ENCODE peak calls at places on chromosomes 11 and 22, in six cellular contexts. One of them, this sample, is unnamed.

GRCh38 chr11:126153999-126154398 is 57.5 kb downstream of the RPUSD4 start:
- DNase-seq in CD8-positive, alpha-beta memory T cell: no peak
- DNase-seq in HCT116: peak; percentile 10
- DNase-seq in stimulated activated naive CD4-positive, alpha-beta T cell treated with Interleukin-2 at 50 U/mL for 16 hours: no peak
- DNase-seq in stimulated activated CD8-positive, alpha-beta memory T cell treated with anti-CD3 and anti-CD28 coated beads, Interleukin-7, amount 100 ng/mL, for 1 hour: no peak
- DNase-seq in RCC 7860: no peak
- DNase-seq in this sample: no peak

GRCh38 chr22:30202531-30203006 is 44.0 kb downstream of the LIF start:
- DNase-seq in stimulated activated naive CD4-positive, alpha-beta T cell treated with Interleukin-2 at 50 U/mL for 16 hours: no peak
- DNase-seq in CD8-positive, alpha-beta memory T cell: no peak
- DNase-seq in RCC 7860: no peak
- DNase-seq in stimulated activated CD8-positive, alpha-beta memory T cell treated with anti-CD3 and anti-CD28 coated beads, Interleukin-7, amount 100 ng/mL, for 1 hour: no peak
- DNase-seq in HCT116: no peak
- DNase-seq in this sample: no peak

GRCh38 chr11:86743223-86744118 is 56.9 kb upstream of the PRSS23 start:
- DNase-seq in RCC 7860: peak; percentile 99
- DNase-seq in stimulated activated CD8-positive, alpha-beta memory T cell treated with anti-CD3 and anti-CD28 coated beads, Interleukin-7, amount 100 ng/mL, for 1 hour: no peak
- DNase-seq in CD8-positive, alpha-beta memory T cell: no peak
- DNase-seq in HCT116: peak; percentile 95
- DNase-seq in stimulated activated naive CD4-positive, alpha-beta T cell treated with Interleukin-2 at 50 U/mL for 16 hours: peak; percentile 3
- DNase-seq in this sample: no peak

GRCh38 chr22:28829358-28830181 is 29.2 kb upstream of the XBP1 start:
- DNase-seq in RCC 7860: peak; percentile 21
- DNase-seq in stimulated activated CD8-positive, alpha-beta memory T cell treated with anti-CD3 and anti-CD28 coated beads, Interleukin-7, amount 100 ng/mL, for 1 hour: peak; percentile 58
- DNase-seq in CD8-positive, alpha-beta memory T cell: peak; percentile 64
- DNase-seq in HCT116: peak; percentile 36
- DNase-seq in stimulated activated naive CD4-positive, alpha-beta T cell treated with Interleukin-2 at 50 U/mL for 16 hours: peak; percentile 49
- DNase-seq in this sample: peak; percentile 57

GRCh38 chr11:121522043-121522941 is 69.5 kb upstream of the SORL1-AS1 start:
- DNase-seq in stimulated activated CD8-positive, alpha-beta memory T cell treated with anti-CD3 and anti-CD28 coated beads, Interleukin-7, amount 100 ng/mL, for 1 hour: no peak
- DNase-seq in CD8-positive, alpha-beta memory T cell: no peak
- DNase-seq in HCT116: no peak
- DNase-seq in stimulated activated naive CD4-positive, alpha-beta T cell treated with Interleukin-2 at 50 U/mL for 16 hours: no peak
- DNase-seq in RCC 7860: no peak
- DNase-seq in this sample: no peak

GRCh38 chr11:73286240-73286810 is 14.2 kb downstream of the P2RY6 start:
- DNase-seq in stimulated activated naive CD4-positive, alpha-beta T cell treated with Interleukin-2 at 50 U/mL for 16 hours: no peak
- DNase-seq in RCC 7860: no peak
- DNase-seq in CD8-positive, alpha-beta memory T cell: no peak
- DNase-seq in HCT116: no peak
- DNase-seq in stimulated activated CD8-positive, alpha-beta memory T cell treated with anti-CD3 and anti-CD28 coated beads, Interleukin-7, amount 100 ng/mL, for 1 hour: no peak
- DNase-seq in this sample: no peak

GRCh38 chr11:45577755-45578154 is 87.7 kb downstream of the CHST1 start:
- DNase-seq in stimulated activated CD8-positive, alpha-beta memory T cell treated with anti-CD3 and anti-CD28 coated beads, Interleukin-7, amount 100 ng/mL, for 1 hour: no peak
- DNase-seq in stimulated activated naive CD4-positive, alpha-beta T cell treated with Interleukin-2 at 50 U/mL for 16 hours: no peak
- DNase-seq in CD8-positive, alpha-beta memory T cell: no peak
- DNase-seq in RCC 7860: no peak
- DNase-seq in HCT116: no peak
- DNase-seq in this sample: no peak

GRCh38 chr22:33743756-33744155 is 176.5 kb downstream of the LARGE1 start:
- DNase-seq in stimulated activated CD8-positive, alpha-beta memory T cell treated with anti-CD3 and anti-CD28 coated beads, Interleukin-7, amount 100 ng/mL, for 1 hour: no peak
- DNase-seq in CD8-positive, alpha-beta memory T cell: no peak
- DNase-seq in HCT116: no peak
- DNase-seq in stimulated activated naive CD4-positive, alpha-beta T cell treated with Interleukin-2 at 50 U/mL for 16 hours: no peak
- DNase-seq in RCC 7860: no peak
- DNase-seq in this sample: no peak

GRCh38 chr22:33971561-33971961 is 51.3 kb upstream of the LARGE1 start:
- DNase-seq in stimulated activated naive CD4-positive, alpha-beta T cell treated with Interleukin-2 at 50 U/mL for 16 hours: no peak
- DNase-seq in stimulated activated CD8-positive, alpha-beta memory T cell treated with anti-CD3 and anti-CD28 coated beads, Interleukin-7, amount 100 ng/mL, for 1 hour: no peak
- DNase-seq in CD8-positive, alpha-beta memory T cell: no peak
- DNase-seq in HCT116: no peak
- DNase-seq in RCC 7860: no peak
- DNase-seq in this sample: no peak

GRCh38 chr11:102312656-102313055 is 4.6 kb upstream of the BIRC3 start:
- DNase-seq in RCC 7860: no peak
- DNase-seq in stimulated activated naive CD4-positive, alpha-beta T cell treated with Interleukin-2 at 50 U/mL for 16 hours: no peak
- DNase-seq in HCT116: no peak
- DNase-seq in CD8-positive, alpha-beta memory T cell: no peak
- DNase-seq in stimulated activated CD8-positive, alpha-beta memory T cell treated with anti-CD3 and anti-CD28 coated beads, Interleukin-7, amount 100 ng/mL, for 1 hour: no peak
- DNase-seq in this sample: no peak

GRCh38 chr22:38565441-38565840 is 4.5 kb downstream of the DMC1 start:
- DNase-seq in CD8-positive, alpha-beta memory T cell: no peak
- DNase-seq in stimulated activated naive CD4-positive, alpha-beta T cell treated with Interleukin-2 at 50 U/mL for 16 hours: no peak
- DNase-seq in stimulated activated CD8-positive, alpha-beta memory T cell treated with anti-CD3 and anti-CD28 coated beads, Interleukin-7, amount 100 ng/mL, for 1 hour: no peak
- DNase-seq in RCC 7860: no peak
- DNase-seq in HCT116: no peak
- DNase-seq in this sample: no peak

GRCh38 chr11:78038697-78039313 is 15.7 kb upstream of the KCTD14 start:
- DNase-seq in HCT116: no peak
- DNase-seq in stimulated activated CD8-positive, alpha-beta memory T cell treated with anti-CD3 and anti-CD28 coated beads, Interleukin-7, amount 100 ng/mL, for 1 hour: no peak
- DNase-seq in RCC 7860: no peak
- DNase-seq in stimulated activated naive CD4-positive, alpha-beta T cell treated with Interleukin-2 at 50 U/mL for 16 hours: no peak
- DNase-seq in CD8-positive, alpha-beta memory T cell: no peak
- DNase-seq in this sample: no peak

GRCh38 chr11:73295259-73295995 is 12.6 kb upstream of the ARHGEF17 start:
- DNase-seq in stimulated activated naive CD4-positive, alpha-beta T cell treated with Interleukin-2 at 50 U/mL for 16 hours: peak; percentile 60
- DNase-seq in CD8-positive, alpha-beta memory T cell: peak; percentile 43
- DNase-seq in stimulated activated CD8-positive, alpha-beta memory T cell treated with anti-CD3 and anti-CD28 coated beads, Interleukin-7, amount 100 ng/mL, for 1 hour: peak; percentile 61
- DNase-seq in HCT116: peak; percentile 43
- DNase-seq in RCC 7860: peak; percentile 98
- DNase-seq in this sample: peak; percentile 97

GRCh38 chr11:107651672-107652071 is 60.2 kb downstream of the SLN start:
- DNase-seq in stimulated activated CD8-positive, alpha-beta memory T cell treated with anti-CD3 and anti-CD28 coated beads, Interleukin-7, amount 100 ng/mL, for 1 hour: no peak
- DNase-seq in RCC 7860: peak; percentile 14
- DNase-seq in HCT116: peak; percentile 6
- DNase-seq in CD8-positive, alpha-beta memory T cell: no peak
- DNase-seq in stimulated activated naive CD4-positive, alpha-beta T cell treated with Interleukin-2 at 50 U/mL for 16 hours: no peak
- DNase-seq in this sample: no peak

GRCh38 chr11:8766043-8766992 is 83.7 kb downstream of the RPL27A start:
- DNase-seq in CD8-positive, alpha-beta memory T cell: no peak
- DNase-seq in stimulated activated naive CD4-positive, alpha-beta T cell treated with Interleukin-2 at 50 U/mL for 16 hours: no peak
- DNase-seq in stimulated activated CD8-positive, alpha-beta memory T cell treated with anti-CD3 and anti-CD28 coated beads, Interleukin-7, amount 100 ng/mL, for 1 hour: no peak
- DNase-seq in RCC 7860: no peak
- DNase-seq in HCT116: no peak
- DNase-seq in this sample: no peak

GRCh38 chr11:102476812-102477211 is 24.2 kb upstream of the TMEM123 start:
- DNase-seq in RCC 7860: peak; percentile 43
- DNase-seq in CD8-positive, alpha-beta memory T cell: no peak
- DNase-seq in stimulated activated CD8-positive, alpha-beta memory T cell treated with anti-CD3 and anti-CD28 coated beads, Interleukin-7, amount 100 ng/mL, for 1 hour: no peak
- DNase-seq in HCT116: no peak
- DNase-seq in stimulated activated naive CD4-positive, alpha-beta T cell treated with Interleukin-2 at 50 U/mL for 16 hours: no peak
- DNase-seq in this sample: no peak

GRCh38 chr11:131408011-131408640 is 37.7 kb downstream of the NTM start:
- DNase-seq in RCC 7860: peak; percentile 30
- DNase-seq in HCT116: no peak
- DNase-seq in stimulated activated CD8-positive, alpha-beta memory T cell treated with anti-CD3 and anti-CD28 coated beads, Interleukin-7, amount 100 ng/mL, for 1 hour: no peak
- DNase-seq in CD8-positive, alpha-beta memory T cell: no peak
- DNase-seq in stimulated activated naive CD4-positive, alpha-beta T cell treated with Interleukin-2 at 50 U/mL for 16 hours: no peak
- DNase-seq in this sample: peak; percentile 55

GRCh38 chr11:63020671-63021255 is 5.1 kb upstream of the SLC22A8 start:
- DNase-seq in RCC 7860: no peak
- DNase-seq in HCT116: peak; percentile 56
- DNase-seq in stimulated activated naive CD4-positive, alpha-beta T cell treated with Interleukin-2 at 50 U/mL for 16 hours: no peak
- DNase-seq in CD8-positive, alpha-beta memory T cell: no peak
- DNase-seq in stimulated activated CD8-positive, alpha-beta memory T cell treated with anti-CD3 and anti-CD28 coated beads, Interleukin-7, amount 100 ng/mL, for 1 hour: no peak
- DNase-seq in this sample: no peak

GRCh38 chr11:66847461-66848232 is 4.4 kb downstream of the RCE1 start:
- DNase-seq in HCT116: no peak
- DNase-seq in stimulated activated naive CD4-positive, alpha-beta T cell treated with Interleukin-2 at 50 U/mL for 16 hours: no peak
- DNase-seq in stimulated activated CD8-positive, alpha-beta memory T cell treated with anti-CD3 and anti-CD28 coated beads, Interleukin-7, amount 100 ng/mL, for 1 hour: no peak
- DNase-seq in CD8-positive, alpha-beta memory T cell: no peak
- DNase-seq in RCC 7860: no peak
- DNase-seq in this sample: no peak

GRCh38 chr11:125585486-125585885 is 7.2 kb upstream of the STT3A start:
- DNase-seq in CD8-positive, alpha-beta memory T cell: no peak
- DNase-seq in RCC 7860: no peak
- DNase-seq in stimulated activated CD8-positive, alpha-beta memory T cell treated with anti-CD3 and anti-CD28 coated beads, Interleukin-7, amount 100 ng/mL, for 1 hour: no peak
- DNase-seq in HCT116: no peak
- DNase-seq in stimulated activated naive CD4-positive, alpha-beta T cell treated with Interleukin-2 at 50 U/mL for 16 hours: no peak
- DNase-seq in this sample: no peak

GRCh38 chr11:69374110-69374981 is 80.4 kb downstream of the MYEOV start:
- DNase-seq in CD8-positive, alpha-beta memory T cell: no peak
- DNase-seq in stimulated activated naive CD4-positive, alpha-beta T cell treated with Interleukin-2 at 50 U/mL for 16 hours: no peak
- DNase-seq in stimulated activated CD8-positive, alpha-beta memory T cell treated with anti-CD3 and anti-CD28 coated beads, Interleukin-7, amount 100 ng/mL, for 1 hour: no peak
- DNase-seq in HCT116: no peak
- DNase-seq in RCC 7860: no peak
- DNase-seq in this sample: no peak

GRCh38 chr11:69560141-69560790 is 78.8 kb downstream of the LINC01488 start:
- DNase-seq in RCC 7860: peak; percentile 24
- DNase-seq in HCT116: no peak
- DNase-seq in stimulated activated CD8-positive, alpha-beta memory T cell treated with anti-CD3 and anti-CD28 coated beads, Interleukin-7, amount 100 ng/mL, for 1 hour: no peak
- DNase-seq in CD8-positive, alpha-beta memory T cell: no peak
- DNase-seq in stimulated activated naive CD4-positive, alpha-beta T cell treated with Interleukin-2 at 50 U/mL for 16 hours: no peak
- DNase-seq in this sample: no peak

GRCh38 chr11:1827095-1827797 is 7.5 kb upstream of the SYT8 start:
- DNase-seq in stimulated activated CD8-positive, alpha-beta memory T cell treated with anti-CD3 and anti-CD28 coated beads, Interleukin-7, amount 100 ng/mL, for 1 hour: no peak
- DNase-seq in stimulated activated naive CD4-positive, alpha-beta T cell treated with Interleukin-2 at 50 U/mL for 16 hours: no peak
- DNase-seq in HCT116: no peak
- DNase-seq in CD8-positive, alpha-beta memory T cell: no peak
- DNase-seq in RCC 7860: peak; percentile 83
- DNase-seq in this sample: no peak

This sample was measured in KG1.